ENCODE peak calls at places on chromosomes 3 and 15, in ten cellular contexts. D, S, V, G, K, L, P, A, U and M are unnamed samples.

GRCh38 chr3:189830401-189830800 is 199.2 kb downstream of the TP63 start:
- DNase-seq in G (no peak), P (no peak), V (no peak), U (no peak), S (no peak), L (no peak), K (no peak), A (no peak), D (no peak), M (no peak)

GRCh38 chr3:52846427-52846983 is 11.7 kb upstream of the MUSTN1 start:
- DNase-seq in V (no peak), K (no peak), G (no peak), L (no peak), U (peak), P (no peak), D (no peak), A (no peak), S (no peak), M (no peak)

GRCh38 chr3:122000936-122001605 is 21.0 kb downstream of the ILDR1 start:
- DNase-seq in D (no peak), G (no peak), P (no peak), K (no peak), L (peak), V (peak), U (no peak), A (no peak), S (peak), M (no peak)

GRCh38 chr3:158539414-158540014 is 31.5 kb upstream of the MLF1 start:
- DNase-seq in G (no peak), D (no peak), K (peak), U (no peak), L (peak), P (no peak), V (peak), S (peak), A (no peak), M (peak)

GRCh38 chr3:10169000-10169496 is 4.3 kb downstream of the IRAK2 start:
- DNase-seq in S (no peak), A (no peak), U (no peak), K (no peak), V (no peak), P (no peak), D (no peak), G (no peak), L (peak), M (no peak)

GRCh38 chr15:35958021-35958420 is 412.1 kb upstream of the DPH6 start:
- DNase-seq in A (no peak), D (no peak), K (no peak), L (no peak), P (no peak), S (no peak), U (no peak), G (no peak), V (peak), M (no peak)

GRCh38 chr15:66126057-66126855 is 127.3 kb downstream of the MEGF11 start:
- DNase-seq in D (no peak), K (no peak), G (no peak), V (no peak), U (no peak), P (no peak), S (no peak), A (no peak), L (no peak), M (no peak)

GRCh38 chr3:10280177-10280529 is 12.6 kb downstream of the GHRL start:
- DNase-seq in P (no peak), D (no peak), K (no peak), A (no peak), U (no peak), V (no peak), G (no peak), S (peak), L (peak), M (no peak)